ENCODE peak calls at places on chromosomes 3 and 15, in six cellular contexts. Y is NCI-H1694 treated with DMSO at 0.1 percent for 48 hours; M is NCI-H2081; T is foreskin fibroblast; W is T follicular helper cell; G is CD8-positive, alpha-beta memory T cell. F is an unnamed sample.
A peak's percentile ranks its signal among the peaks of the same experiment; 100 is the strongest.

GRCh38 chr15:45314960-45315359 is 62.9 kb downstream of the SLC28A2 start:
- DNase-seq in T (no peak), G (no peak), M (no peak), Y (no peak), W (no peak), F (no peak)

GRCh38 chr3:21310176-21310575 is 440.8 kb downstream of the ZNF385D start:
- DNase-seq in G (no peak), W (no peak), Y (no peak), M (no peak), T (peak; percentile 3), F (no peak)

GRCh38 chr3:42906085-42906904 is at the start of gene ZNF662:
- DNase-seq in M (no peak), W (no peak), G (no peak), Y (no peak), T (no peak), F (peak; percentile 51)

GRCh38 chr3:37907906-37908305 is 46.2 kb downstream of the CTDSPL start:
- DNase-seq in T (no peak), M (no peak), Y (no peak), W (no peak), G (no peak), F (no peak)

GRCh38 chr3:182941719-182942118 is 38.6 kb downstream of the DCUN1D1 start:
- DNase-seq in Y (no peak), G (no peak), T (no peak), M (no peak), W (no peak), F (no peak)

GRCh38 chr3:42394579-42395288 is 15.7 kb downstream of the LYZL4 start:
- DNase-seq in G (no peak), M (peak; percentile 49), T (no peak), Y (no peak), W (no peak), F (no peak)

GRCh38 chr15:48766196-48766595 is 44.7 kb downstream of the CEP152 start:
- DNase-seq in T (no peak), W (no peak), Y (no peak), M (no peak), G (no peak), F (no peak)

GRCh38 chr15:92527197-92527596 is 128.4 kb downstream of the FAM174B start:
- DNase-seq in T (no peak), Y (peak; percentile 1), M (peak; percentile 18), G (no peak), W (no peak), F (no peak)

GRCh38 chr3:188353409-188353808 is 199.5 kb downstream of the LPP start:
- DNase-seq in M (no peak), Y (no peak), G (no peak), W (no peak), T (no peak), F (no peak)

GRCh38 chr3:97882975-97883598 is 61.3 kb downstream of the CRYBG3 start:
- DNase-seq in Y (no peak), W (no peak), G (no peak), T (peak; percentile 39), M (peak; percentile 62), F (no peak)

GRCh38 chr3:184474907-184475306 is 86.7 kb upstream of the EPHB3 start:
- DNase-seq in Y (no peak), T (no peak), M (no peak), W (no peak), G (no peak), F (no peak)

GRCh38 chr3:117454236-117454635 is 744.7 kb downstream of the TUSC7 start:
- DNase-seq in Y (peak; percentile 4), T (no peak), W (no peak), M (peak; percentile 36), G (no peak), F (no peak)

GRCh38 chr15:73029003-73029527 is 23.2 kb upstream of the NEO1 start:
- DNase-seq in Y (no peak), M (no peak), G (no peak), W (no peak), T (no peak), F (no peak)

GRCh38 chr15:91263632-91264477 is 163.8 kb downstream of the SV2B start:
- DNase-seq in W (no peak), T (no peak), G (no peak), M (no peak), Y (no peak), F (no peak)

GRCh38 chr3:29171583-29171990 is 109.3 kb upstream of the RBMS3 start:
- DNase-seq in G (no peak), M (no peak), T (no peak), Y (no peak), W (no peak), F (peak; percentile 8)

GRCh38 chr3:150889105-150889504 is 16.1 kb downstream of the MINDY4B start:
- DNase-seq in M (no peak), W (no peak), Y (no peak), T (no peak), G (no peak), F (no peak)

GRCh38 chr15:99163271-99164062 is 58.6 kb downstream of the SYNM start:
- DNase-seq in W (no peak), G (no peak), Y (no peak), M (no peak), T (no peak), F (no peak)

GRCh38 chr3:143363276-143363675 is 243.7 kb downstream of the CHST2 start:
- DNase-seq in T (peak; percentile 20), G (no peak), M (no peak), W (no peak), Y (no peak), F (no peak)

GRCh38 chr3:11717768-11718581 is 74.3 kb upstream of the VGLL4 start:
- DNase-seq in M (no peak), T (no peak), W (no peak), Y (no peak), G (no peak), F (no peak)